ENCODE peak calls at places on chromosomes 13 and 19, in eight cellular contexts. U is mesenchymal stem cell, W is brain microvascular endothelial cell, Y is iPS DF 6.9, S is tibial artery, K is transverse colon, P is heart left ventricle, D is A673. I is an unnamed sample.
A peak's percentile ranks its signal among the peaks of the same experiment; 100 is the strongest.

GRCh38 chr19:737591-738093 is 13.3 kb upstream of the MISP start:
- DNase-seq in U (peak; percentile 42), W (no peak), Y (peak; percentile 58), S (no peak), K (peak; percentile 72), P (no peak), D (peak; percentile 73), I (peak; percentile 32)

GRCh38 chr19:18438331-18439024 is 545 bp upstream of the ISYNA1 start:
- DNase-seq in U (peak; percentile 74), W (peak; percentile 38), Y (no peak), S (no peak), K (no peak), P (peak; percentile 73), D (no peak), I (no peak)

GRCh38 chr13:44710576-44710975 is 134.4 kb upstream of the TSC22D1 start:
- DNase-seq in U (peak; percentile 77), W (peak; percentile 94), Y (no peak), S (no peak), K (no peak), P (no peak), D (peak; percentile 26), I (no peak)

GRCh38 chr19:4556574-4557185 is 2.8 kb downstream of the SEMA6B start:
- DNase-seq in U (peak; percentile 26), W (no peak), Y (no peak), S (no peak), K (peak; percentile 49), P (no peak), D (peak; percentile 54), I (no peak)

GRCh38 chr13:46178143-46178542 is 3.8 kb downstream of the LCP1 start:
- DNase-seq in U (no peak), W (no peak), Y (no peak), S (no peak), K (no peak), P (no peak), D (no peak), I (no peak)

GRCh38 chr19:15866646-15867045 is 31.2 kb downstream of the CYP4F2 start:
- DNase-seq in U (no peak), W (no peak), Y (no peak), S (no peak), K (no peak), P (no peak), D (no peak), I (no peak)

GRCh38 chr13:33842207-33842606 is 24.3 kb downstream of the RFC3 start:
- DNase-seq in U (no peak), W (no peak), Y (no peak), S (no peak), K (no peak), P (no peak), D (no peak), I (no peak)

GRCh38 chr13:53848546-53848945 is 819.9 kb downstream of the OLFM4 start:
- DNase-seq in U (no peak), W (no peak), Y (no peak), S (no peak), K (no peak), P (no peak), D (peak; percentile 39), I (no peak)

GRCh38 chr19:1851581-1852293 is 3.5 kb upstream of the REXO1 start:
- DNase-seq in U (no peak), W (no peak), Y (no peak), S (no peak), K (no peak), P (peak; percentile 33), D (peak; percentile 88), I (no peak)

GRCh38 chr13:42116225-42116624 is 67.8 kb downstream of the DGKH start:
- DNase-seq in U (no peak), W (no peak), Y (no peak), S (no peak), K (no peak), P (no peak), D (no peak), I (no peak)

GRCh38 chr13:61466280-61466679 is 50.6 kb upstream of the PCDH20 start:
- DNase-seq in U (no peak), W (no peak), Y (peak; percentile 4), S (no peak), K (no peak), P (no peak), D (no peak), I (no peak)

GRCh38 chr13:107586216-107586615 is 629.1 kb downstream of the LIG4 start:
- DNase-seq in U (peak; percentile 72), W (no peak), Y (no peak), S (no peak), K (no peak), P (no peak), D (no peak), I (no peak)

GRCh38 chr19:29577662-29577963 is 28.5 kb upstream of the POP4 start:
- DNase-seq in U (no peak), W (no peak), Y (no peak), S (no peak), K (no peak), P (no peak), D (no peak), I (no peak)

GRCh38 chr13:74434782-74435181 is 300.6 kb upstream of the KLF12 start:
- DNase-seq in U (no peak), W (no peak), Y (no peak), S (no peak), K (no peak), P (no peak), D (no peak), I (no peak)

GRCh38 chr13:102197193-102197592 is 204.7 kb downstream of the FGF14 start:
- DNase-seq in U (peak; percentile 22), W (no peak), Y (peak; percentile 31), S (no peak), K (no peak), P (no peak), D (peak; percentile 78), I (no peak)

GRCh38 chr13:49980266-49980665 is 16.6 kb upstream of the TRIM13 start:
- DNase-seq in U (no peak), W (no peak), Y (no peak), S (no peak), K (no peak), P (no peak), D (no peak), I (no peak)

GRCh38 chr19:16463991-16464575 is 7.7 kb downstream of the EPS15L1 start:
- DNase-seq in U (peak; percentile 61), W (peak; percentile 69), Y (no peak), S (no peak), K (no peak), P (no peak), D (no peak), I (no peak)

GRCh38 chr13:46759861-46760260 is 37.1 kb downstream of the ESD start:
- DNase-seq in U (no peak), W (no peak), Y (no peak), S (no peak), K (peak; percentile 20), P (no peak), D (peak; percentile 10), I (no peak)

GRCh38 chr13:35716186-35716585 is 239.7 kb upstream of the MAB21L1 start:
- DNase-seq in U (no peak), W (no peak), Y (no peak), S (no peak), K (no peak), P (no peak), D (no peak), I (no peak)

GRCh38 chr13:37561031-37561430 is 37.5 kb downstream of the POSTN start:
- DNase-seq in U (no peak), W (no peak), Y (no peak), S (no peak), K (no peak), P (no peak), D (no peak), I (no peak)

GRCh38 chr13:40568246-40568645 is 98.2 kb downstream of the FOXO1 start:
- DNase-seq in U (no peak), W (no peak), Y (no peak), S (no peak), K (no peak), P (no peak), D (no peak), I (no peak)
- H3K27ac ChIP-seq in U (no peak overlapping the region), W (no peak overlapping the region), Y (no peak overlapping the region), S (no peak overlapping the region), K (peak overlapping the region; percentile 11), P (peak overlapping the region; percentile 7), D (no peak overlapping the region), I (peak overlapping the region; percentile 72)

DNA sequence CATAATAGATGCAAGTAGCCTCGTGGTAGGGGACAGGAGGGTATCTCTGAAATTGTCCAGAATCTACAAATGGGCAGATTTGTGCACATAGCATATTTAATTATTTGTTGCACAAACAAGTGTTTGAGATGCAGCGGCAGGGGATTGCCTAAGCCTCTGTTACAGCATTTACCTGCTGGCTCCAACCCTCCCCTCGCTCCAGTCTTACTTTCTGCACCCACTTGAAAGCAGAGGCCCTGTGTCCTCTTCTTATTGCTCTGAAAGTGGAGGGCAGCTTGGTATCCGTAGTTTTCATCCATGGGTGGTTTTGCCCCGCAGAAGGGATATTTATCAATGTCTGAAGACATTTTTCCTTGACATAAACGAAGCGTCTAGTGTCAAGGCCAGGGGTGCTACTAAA is 73.0 kb upstream of the STK24 start:
- DNase-seq in U (no peak), W (no peak), Y (no peak), S (no peak), K (no peak), P (no peak), D (no peak), I (no peak)
- H3K27ac ChIP-seq in U (no peak overlapping the region), W (no peak overlapping the region), Y (no peak overlapping the region), S (no peak overlapping the region), K (peak overlapping the region; percentile 86), P (no peak overlapping the region), D (no peak overlapping the region), I (no peak overlapping the region)

DNA sequence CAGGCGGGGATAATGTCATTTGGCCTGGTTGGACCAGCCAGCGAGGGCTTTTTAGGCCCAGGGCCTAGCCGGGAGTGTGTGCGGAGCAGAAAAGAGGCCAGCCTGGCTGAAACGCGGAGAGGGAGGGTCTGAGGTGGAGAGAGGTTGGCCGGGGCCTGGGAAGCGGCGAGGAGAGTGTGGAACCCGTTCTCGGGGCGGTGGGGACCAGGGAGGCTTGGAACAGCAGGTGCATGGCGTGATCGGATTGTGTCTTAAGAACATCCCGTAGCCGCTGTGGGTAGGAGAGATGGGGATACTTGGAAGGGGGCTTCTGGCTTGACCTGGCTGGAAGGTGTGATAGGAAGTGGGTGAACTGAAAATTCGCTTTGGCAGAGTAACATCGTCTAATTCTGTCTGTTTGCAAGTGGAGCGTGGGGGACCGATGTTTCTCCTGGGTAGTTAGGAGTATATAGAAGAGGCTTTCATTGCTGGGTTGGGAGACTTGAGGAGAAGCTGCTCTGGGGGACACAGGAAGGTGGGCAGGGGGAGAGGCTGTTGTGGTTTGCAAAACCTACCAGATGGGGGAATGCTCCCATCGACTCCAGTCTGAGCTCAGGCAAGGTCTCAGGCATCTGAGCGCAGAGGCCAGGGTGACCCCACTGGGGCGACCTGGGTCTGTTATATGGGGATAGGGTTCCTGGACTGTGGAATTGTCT is 942 bp downstream of the CERS4 start:
- DNase-seq in U (no peak), W (no peak), Y (no peak), S (no peak), K (no peak), P (no peak), D (no peak), I (peak; percentile 51)
- H3K27ac ChIP-seq in U (no peak overlapping the region), W (no peak overlapping the region), Y (no peak overlapping the region), S (peak overlapping the region; percentile 61), K (peak overlapping the region; percentile 76), P (peak overlapping the region; percentile 82), D (peak overlapping the region; percentile 41), I (peak overlapping the region; percentile 83)

DNA sequence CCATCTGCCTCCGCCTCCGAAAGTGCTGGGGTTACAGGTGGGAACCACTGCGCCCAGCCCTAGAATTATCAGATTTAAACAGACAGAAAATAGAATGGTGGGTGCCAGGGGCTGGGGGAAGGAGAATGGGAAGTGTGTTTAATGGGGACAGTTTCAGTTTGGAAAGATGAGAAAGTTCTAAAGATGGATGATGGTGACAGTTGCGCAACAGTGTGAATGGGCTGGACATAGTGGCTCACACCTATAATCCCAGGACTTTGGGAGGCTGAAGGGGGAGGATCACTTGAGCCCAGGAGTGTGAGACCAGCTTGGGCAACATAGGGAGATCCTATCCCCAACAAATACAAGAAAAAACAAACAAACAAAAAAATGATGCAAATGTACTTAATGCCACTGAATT is 15.9 kb downstream of the KANK2 start:
- DNase-seq in U (no peak), W (no peak), Y (no peak), S (no peak), K (no peak), P (no peak), D (no peak), I (no peak)
- H3K27ac ChIP-seq in U (no peak overlapping the region), W (no peak overlapping the region), Y (no peak overlapping the region), S (peak overlapping the region; percentile 94), K (peak overlapping the region; percentile 75), P (no peak overlapping the region), D (no peak overlapping the region), I (no peak overlapping the region)